ENCODE peak calls at places on chromosomes 4 and X, in eight cellular contexts. E is non-pigmented ciliary epithelial cell; Z is psoas muscle; A is effector memory CD8-positive, alpha-beta T cell; I is left lobe of liver; W is HepG2; K is CD4-positive, alpha-beta T cell; R is endothelial cell. P is an unnamed sample.

GRCh38 chr4:74674750-74675149 is 119.6 kb downstream of the BTC start:
- DNase-seq in R (no peak), I (no peak), W (no peak), A (no peak), Z (no peak), K (no peak), E (no peak), P (no peak)

GRCh38 chrX:66008403-66008970 is 31.4 kb downstream of the VSIG4 start:
- DNase-seq in R (no peak), K (no peak), E (no peak), A (no peak), I (no peak), Z (no peak), W (no peak), P (no peak)

GRCh38 chrX:136750364-136750763 is 30.4 kb downstream of the ARHGEF6 start:
- DNase-seq in K (no peak), I (no peak), Z (no peak), W (no peak), R (no peak), E (no peak), A (no peak), P (no peak)

GRCh38 chr4:3783691-3784306 is 17.6 kb downstream of the ADRA2C start:
- DNase-seq in Z (no peak), E (no peak), R (peak), A (no peak), K (no peak), W (no peak), I (no peak), P (no peak)

GRCh38 chrX:12779534-12779933 is 11.7 kb upstream of the PRPS2 start:
- DNase-seq in Z (no peak), K (no peak), A (no peak), R (no peak), W (peak), E (no peak), I (no peak), P (no peak)

GRCh38 chr4:336099-336892 is 1.3 kb upstream of the ZNF141 start:
- DNase-seq in R (peak), Z (peak), A (no peak), W (no peak), K (no peak), I (peak), E (no peak), P (no peak)

GRCh38 chrX:83845397-83845796 is 15.5 kb upstream of the CYLC1 start:
- DNase-seq in R (peak), W (peak), K (no peak), I (no peak), E (no peak), Z (no peak), A (no peak), P (no peak)

GRCh38 chr4:108540536-108540935 is 79.8 kb upstream of the RPL34 start:
- DNase-seq in I (no peak), K (no peak), R (no peak), W (no peak), A (no peak), E (no peak), Z (no peak), P (no peak)

GRCh38 chr4:112633477-112634235 is 3.1 kb downstream of the ZGRF1 start:
- DNase-seq in Z (no peak), W (peak), I (no peak), E (no peak), R (no peak), K (no peak), A (no peak), P (no peak)

GRCh38 chrX:45710081-45710801 is 509.6 kb upstream of the DIPK2B start:
- DNase-seq in K (no peak), W (no peak), I (no peak), A (no peak), R (no peak), Z (no peak), E (peak), P (no peak)

GRCh38 chr4:4572821-4573220 is 31.0 kb upstream of the STX18 start:
- DNase-seq in W (no peak), Z (no peak), R (no peak), I (no peak), E (no peak), K (no peak), A (no peak), P (no peak)

GRCh38 chr4:159398236-159398638 is 295.4 kb downstream of the RAPGEF2 start:
- DNase-seq in R (no peak), Z (no peak), K (no peak), W (no peak), A (no peak), E (no peak), I (no peak), P (no peak)

GRCh38 chr4:184444953-184445309 is 29.4 kb downstream of the IRF2 start:
- DNase-seq in K (no peak), A (peak), E (no peak), Z (no peak), W (no peak), R (no peak), I (peak), P (no peak)

GRCh38 chrX:108312938-108313337 is 125.3 kb downstream of the COL4A6 start:
- DNase-seq in A (no peak), I (peak), W (no peak), Z (peak), K (no peak), R (no peak), E (no peak), P (no peak)

GRCh38 chr4:78179188-78179587 is 122.1 kb downstream of the FRAS1 start:
- DNase-seq in K (no peak), Z (no peak), I (no peak), A (no peak), R (no peak), E (no peak), W (no peak), P (no peak)

GRCh38 chr4:170190265-170190664 is 100.5 kb upstream of the AADAT start:
- DNase-seq in A (no peak), Z (no peak), I (no peak), R (no peak), W (no peak), K (no peak), E (no peak), P (no peak)

GRCh38 chr4:1192091-1192492 is 19.7 kb upstream of the SPON2 start:
- DNase-seq in E (peak), A (no peak), Z (peak), W (no peak), K (no peak), R (no peak), I (peak), P (no peak)

GRCh38 chr4:26478330-26478729 is 12.0 kb downstream of the CCKAR start:
- DNase-seq in A (no peak), I (no peak), E (no peak), R (no peak), K (no peak), Z (no peak), W (no peak), P (no peak)